ENCODE peak calls at places on chromosomes 2 and 18, in five cellular contexts. E, O, A, R and I are unnamed samples.

GRCh38 chr2:236570081-236570979 is 705 bp downstream of the ACKR3 start:
- DNase-seq in E (no peak), O (no peak), A (no peak), R (no peak), I (no peak)

GRCh38 chr2:74498500-74499268 is 719 bp downstream of the LBX2 start:
- DNase-seq in A (no peak), O (no peak), E (no peak), R (no peak), I (no peak)

GRCh38 chr2:199798881-199799580 is 52.0 kb downstream of the FTCDNL1 start:
- DNase-seq in R (peak; percentile 33), A (peak; percentile 55), E (peak; percentile 86), O (no peak), I (no peak)

GRCh38 chr18:45976581-45977373 is 9.6 kb upstream of the EPG5 start:
- DNase-seq in E (no peak), R (no peak), O (no peak), A (no peak), I (no peak)

GRCh38 chr2:132550285-132550684 is 119.7 kb downstream of the LYPD1 start:
- DNase-seq in O (peak; percentile 47), E (peak; percentile 4), R (no peak), A (no peak), I (no peak)

GRCh38 chr2:38583524-38583923 is 19.2 kb downstream of the HNRNPLL start:
- DNase-seq in O (no peak), A (no peak), R (no peak), E (no peak), I (no peak)

GRCh38 chr2:169069341-169069740 is at the start of gene DHRS9:
- DNase-seq in O (no peak), R (no peak), E (no peak), A (no peak), I (no peak)

GRCh38 chr2:206558492-206558891 is 83.8 kb upstream of the FAM237A start:
- DNase-seq in O (no peak), E (no peak), R (no peak), A (no peak), I (no peak)

GRCh38 chr2:107553534-107553933 is 273.2 kb upstream of the RGPD4 start:
- DNase-seq in A (no peak), O (no peak), R (peak; percentile 47), E (peak; percentile 16), I (no peak)

GRCh38 chr2:80058562-80058961 is 246.0 kb downstream of the LRRTM1 start:
- DNase-seq in O (no peak), A (no peak), E (no peak), R (no peak), I (no peak)

GRCh38 chr2:178333851-178334250 is 117.1 kb downstream of the PRKRA start:
- DNase-seq in A (no peak), E (no peak), O (no peak), R (no peak), I (no peak)

GRCh38 chr2:189587771-189588170 is 7.2 kb upstream of the SLC40A1 start:
- DNase-seq in A (no peak), E (no peak), O (no peak), R (no peak), I (no peak)